ENCODE peak calls at places on chromosomes 2 and 18, in four cellular contexts. N, Q, H and B are unnamed samples.

GRCh38 chr18:21575656-21576055 is 24.8 kb downstream of the ESCO1 start:
- DNase-seq in Q (no peak), H (no peak), N (no peak), B (no peak)

GRCh38 chr2:226739508-226740030 is 60.1 kb downstream of the IRS1 start:
- DNase-seq in H (no peak), Q (no peak), N (no peak), B (no peak)

GRCh38 chr18:75407468-75408437 is 19.8 kb downstream of the SMIM21 start:
- DNase-seq in H (peak), N (no peak), Q (peak), B (no peak)

GRCh38 chr18:3649559-3650426 is 199.8 kb downstream of the TGIF1 start:
- DNase-seq in H (no peak), Q (peak), N (no peak), B (no peak)

GRCh38 chr2:96393989-96394761 is 58.6 kb downstream of the NCAPH start:
- DNase-seq in H (no peak), Q (no peak), N (no peak), B (no peak)

GRCh38 chr2:42059261-42059898 is 11.6 kb downstream of the PKDCC start:
- DNase-seq in Q (no peak), H (no peak), N (no peak), B (no peak)

GRCh38 chr2:240358080-240358479 is 77.4 kb upstream of the GPC1 start:
- DNase-seq in N (no peak), Q (no peak), H (no peak), B (no peak)

GRCh38 chr18:2337552-2338141 is 233.7 kb downstream of the METTL4 start:
- DNase-seq in N (peak), Q (peak), H (peak), B (no peak)